ENCODE peak calls at places on chromosomes 7 and 10, in nine cellular contexts. G is naive thymus-derived CD4-positive, alpha-beta T cell; D is neural progenitor cell; W is OCI-LY7; U is hepatocyte; Z is aorta; E is pancreas; P is astrocyte; S is HCT116. N is an unnamed sample. For H3K9me3 and H3K4me1, the result is how much of the 10 kb centered on the place peaks cover.

GRCh38 chr7:2100278-2101205 is 132.2 kb downstream of the MAD1L1 start:
- DNase-seq in G (peak), D (no peak), W (peak), U (peak), Z (no peak), E (peak), P (no peak), S (no peak), N (no peak)

GRCh38 chr10:50248598-50248997 is 2.7 kb downstream of the ASAH2 start:
- DNase-seq in G (no peak), D (no peak), W (no peak), U (no peak), Z (no peak), E (no peak), P (no peak), S (no peak), N (no peak)

GRCh38 chr10:23399701-23400144 is 39.2 kb upstream of the OTUD1 start:
- DNase-seq in G (no peak), D (no peak), W (no peak), U (peak), Z (no peak), E (peak), P (peak), S (no peak), N (no peak)

GRCh38 chr7:107007892-107008287 is 36.6 kb upstream of the PRKAR2B start:
- DNase-seq in G (no peak), D (no peak), W (no peak), U (no peak), Z (no peak), E (no peak), P (no peak), S (no peak), N (no peak)

GRCh38 chr10:63474488-63474887 is 8.7 kb upstream of the JMJD1C start:
- DNase-seq in G (no peak), D (no peak), W (no peak), U (no peak), Z (no peak), E (no peak), P (no peak), S (no peak), N (no peak)

GRCh38 chr7:25632616-25633015 is 404.3 kb upstream of the NPVF start:
- DNase-seq in G (no peak), D (no peak), W (no peak), U (no peak), Z (no peak), E (no peak), P (no peak), S (no peak), N (no peak)

GRCh38 chr7:128697301-128697905 is 25.3 kb downstream of the GARIN1A start:
- DNase-seq in G (peak), D (peak), W (peak), U (peak), Z (peak), E (no peak), P (peak), S (no peak), N (peak)

GRCh38 chr10:48632166-48632565 is 27.3 kb upstream of the ARHGAP22 start:
- DNase-seq in G (no peak), D (no peak), W (no peak), U (no peak), Z (no peak), E (no peak), P (no peak), S (no peak), N (no peak)

GRCh38 chr10:77051837-77052236 is 585.8 kb downstream of the KCNMA1 start:
- DNase-seq in G (no peak), D (no peak), W (no peak), U (no peak), Z (no peak), E (no peak), P (no peak), S (no peak), N (no peak)

GRCh38 chr10:15486404-15486803 is 115.3 kb upstream of the FAM171A1 start:
- DNase-seq in G (no peak), D (no peak), W (no peak), U (no peak), Z (no peak), E (no peak), P (peak), S (no peak), N (no peak)

GRCh38 chr7:27784399-27785053 is 44.6 kb downstream of the TAX1BP1 start:
- DNase-seq in G (peak), D (peak), W (peak), U (peak), Z (no peak), E (peak), P (peak), S (peak), N (no peak)

GRCh38 chr10:24929904-24930303 is 22.5 kb downstream of the PRTFDC1 start:
- DNase-seq in G (no peak), D (no peak), W (no peak), U (no peak), Z (no peak), E (no peak), P (no peak), S (no peak), N (no peak)
- H3K27ac ChIP-seq in G (no peak), D (no peak), W (no peak), U (no peak), Z (no peak), E (no peak), P (no peak), S (no peak), N (no peak)

GRCh38 chr7:64463636-64464375 is 99.1 kb downstream of the ZNF680 start:
- DNase-seq in G (no peak), D (no peak), W (no peak), U (no peak), Z (peak), E (peak), P (peak), S (no peak), N (peak)

GRCh38 chr7:64469673-64470072 is 93.2 kb downstream of the ZNF680 start:
- DNase-seq in G (no peak), D (no peak), W (no peak), U (no peak), Z (no peak), E (no peak), P (no peak), S (no peak), N (no peak)

GRCh38 chr7:64465551-64465950 is 97.3 kb downstream of the ZNF680 start:
- DNase-seq in G (no peak), D (no peak), W (no peak), U (no peak), Z (no peak), E (no peak), P (no peak), S (no peak), N (no peak)
- H3K9me3 ChIP-seq in G (under half), D (under half), W (under half), U (under half), Z (under half), E (under half), P (under half), S (under half), N (under half)

GRCh38 chr10:132575320-132576201 is 38.0 kb downstream of the INPP5A start:
- DNase-seq in G (no peak), D (no peak), W (no peak), U (peak), Z (no peak), E (peak), P (peak), S (no peak), N (no peak)
- H3K4me1 ChIP-seq in G (under half), D (under half), W (under half), U (under half), Z (under half), E (half or more), P (under half), S (under half), N (under half)

GRCh38 chr10:4947635-4948596 is 15.3 kb upstream of the AKR1C1 start:
- DNase-seq in G (no peak), D (no peak), W (no peak), U (peak), Z (peak), E (peak), P (peak), S (peak), N (no peak)
- H3K27ac ChIP-seq in G (no peak), D (no peak), W (no peak), U (peak), Z (peak), E (peak), P (peak), S (no peak), N (peak)

DNA sequence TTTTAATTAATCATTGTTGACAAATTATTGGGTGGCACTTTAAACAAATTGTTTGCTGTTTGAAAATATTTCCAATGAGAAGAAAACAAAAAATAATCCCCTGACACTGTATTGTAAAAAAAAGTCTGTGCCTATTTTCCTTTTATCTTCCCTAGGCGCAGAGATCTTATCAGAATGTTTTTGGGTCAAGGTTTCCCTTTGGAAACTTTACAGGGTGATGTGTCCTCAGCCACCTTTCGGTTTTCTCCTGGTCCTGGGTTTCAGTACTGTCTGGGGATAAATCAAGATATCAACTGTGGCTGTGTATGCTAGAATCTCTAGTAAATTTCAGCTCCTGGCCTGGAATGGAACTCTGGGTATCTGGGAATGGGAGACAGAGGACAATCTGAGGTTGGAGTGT is 1.4 kb downstream of the ZNF107 start:
- DNase-seq in G (no peak), D (no peak), W (no peak), U (no peak), Z (no peak), E (no peak), P (no peak), S (no peak), N (no peak)
- H3K9me3 ChIP-seq in G (under half), D (under half), W (under half), U (under half), Z (under half), E (under half), P (under half), S (under half), N (under half)

GRCh38 chr7:105003275-105003674 is 10.7 kb upstream of the KMT2E start:
- DNase-seq in G (no peak), D (no peak), W (no peak), U (peak), Z (peak), E (no peak), P (peak), S (no peak), N (no peak)

GRCh38 chr7:105003875-105004510 is 10.0 kb upstream of the KMT2E start:
- DNase-seq in G (no peak), D (no peak), W (no peak), U (no peak), Z (no peak), E (no peak), P (no peak), S (no peak), N (no peak)

GRCh38 chr7:105009667-105010537 is 4.1 kb upstream of the KMT2E start:
- DNase-seq in G (no peak), D (no peak), W (no peak), U (no peak), Z (no peak), E (no peak), P (no peak), S (no peak), N (no peak)

GRCh38 chr7:105007298-105007697 is 6.7 kb upstream of the KMT2E start:
- DNase-seq in G (no peak), D (no peak), W (no peak), U (no peak), Z (no peak), E (no peak), P (no peak), S (no peak), N (no peak)

GRCh38 chr7:105006367-105007139 is 7.5 kb upstream of the KMT2E start:
- DNase-seq in G (no peak), D (no peak), W (no peak), U (peak), Z (no peak), E (no peak), P (no peak), S (no peak), N (no peak)
- H3K4me1 ChIP-seq in G (half or more), D (under half), W (half or more), U (half or more), Z (under half), E (half or more), P (under half), S (under half), N (under half)

DNA sequence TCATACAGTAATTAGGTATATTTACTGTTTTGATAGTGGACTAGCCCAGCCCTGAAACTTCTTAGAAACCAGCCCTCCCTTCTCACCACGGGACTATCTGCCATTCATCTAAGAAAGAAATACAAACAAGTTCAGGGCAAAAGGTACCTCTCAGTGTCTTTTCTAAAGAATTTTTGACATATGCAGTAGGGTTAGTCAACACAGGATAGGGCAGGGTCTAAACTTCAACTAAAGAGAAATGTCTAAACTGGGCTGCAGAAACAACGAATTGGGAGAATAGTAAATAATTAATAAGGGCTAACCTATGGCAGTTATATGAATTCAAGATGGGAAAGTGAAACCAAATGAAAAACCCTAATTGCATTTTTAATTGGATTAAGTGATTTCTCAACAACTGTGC is 496.6 kb downstream of the INHBA start:
- DNase-seq in G (no peak), D (no peak), W (no peak), U (no peak), Z (no peak), E (no peak), P (no peak), S (no peak), N (no peak)
- H3K27ac ChIP-seq in G (no peak), D (no peak), W (no peak), U (no peak), Z (no peak), E (no peak), P (no peak), S (no peak), N (no peak)

GRCh38 chr7:53835301-53835700 is 706.9 kb upstream of the VSTM2A start:
- DNase-seq in G (no peak), D (no peak), W (no peak), U (no peak), Z (no peak), E (no peak), P (no peak), S (no peak), N (no peak)
- H3K9me3 ChIP-seq in G (under half), D (under half), W (under half), U (under half), Z (under half), E (under half), P (under half), S (under half), N (under half)

N was measured in RWPE2.